ENCODE peak calls at places on chromosomes 6 and 20, in six cellular contexts. One of them, this sample, is unnamed.

GRCh38 chr6:111727041-111727440 is 121.4 kb upstream of the TRAF3IP2 start:
- DNase-seq in Karpas-422: no peak
- DNase-seq in mesendoderm: no peak
- DNase-seq in epithelial cell of esophagus: no peak
- DNase-seq in IMR-90: peak
- DNase-seq in NCI-H1417: no peak
- DNase-seq in this sample: no peak

GRCh38 chr20:16574656-16575355 is 1.6 kb upstream of the KIF16B start:
- DNase-seq in IMR-90: peak
- DNase-seq in mesendoderm: peak
- DNase-seq in Karpas-422: peak
- DNase-seq in epithelial cell of esophagus: peak
- DNase-seq in NCI-H1417: peak
- DNase-seq in this sample: peak

GRCh38 chr6:79946773-79947190 is 571 bp downstream of the ELOVL4 start:
- DNase-seq in NCI-H1417: peak
- DNase-seq in epithelial cell of esophagus: peak
- DNase-seq in IMR-90: peak
- DNase-seq in Karpas-422: no peak
- DNase-seq in mesendoderm: peak
- DNase-seq in this sample: peak

GRCh38 chr20:61821698-61822097 is 244.0 kb downstream of the TAF4 start:
- DNase-seq in IMR-90: no peak
- DNase-seq in NCI-H1417: no peak
- DNase-seq in epithelial cell of esophagus: no peak
- DNase-seq in mesendoderm: no peak
- DNase-seq in Karpas-422: no peak
- DNase-seq in this sample: no peak

GRCh38 chr6:158686791-158687381 is 37.0 kb downstream of the SYTL3 start:
- DNase-seq in IMR-90: no peak
- DNase-seq in epithelial cell of esophagus: no peak
- DNase-seq in mesendoderm: no peak
- DNase-seq in NCI-H1417: no peak
- DNase-seq in Karpas-422: peak
- DNase-seq in this sample: no peak

GRCh38 chr6:167576798-167577528 is 249.7 kb upstream of the AFDN start:
- DNase-seq in NCI-H1417: no peak
- DNase-seq in epithelial cell of esophagus: no peak
- DNase-seq in mesendoderm: no peak
- DNase-seq in IMR-90: no peak
- DNase-seq in Karpas-422: no peak
- DNase-seq in this sample: no peak

GRCh38 chr6:13428528-13429405 is 58.6 kb downstream of the GFOD1 start:
- DNase-seq in Karpas-422: peak
- DNase-seq in IMR-90: no peak
- DNase-seq in NCI-H1417: no peak
- DNase-seq in epithelial cell of esophagus: no peak
- DNase-seq in mesendoderm: peak
- DNase-seq in this sample: no peak

GRCh38 chr20:48189177-48189576 is 403.9 kb upstream of the SULF2 start:
- DNase-seq in epithelial cell of esophagus: peak
- DNase-seq in mesendoderm: peak
- DNase-seq in NCI-H1417: no peak
- DNase-seq in Karpas-422: peak
- DNase-seq in IMR-90: no peak
- DNase-seq in this sample: peak

GRCh38 chr20:23308024-23308423 is 42.6 kb upstream of the NXT1 start:
- DNase-seq in NCI-H1417: no peak
- DNase-seq in epithelial cell of esophagus: no peak
- DNase-seq in Karpas-422: no peak
- DNase-seq in mesendoderm: no peak
- DNase-seq in IMR-90: no peak
- DNase-seq in this sample: no peak